ENCODE peak calls at places on chromosomes 3 and 15, in six cellular contexts. K is ACHN; T is SW480; Q is activated CD4-positive, alpha-beta T cell treated with anti-CD3 and anti-CD28 coated beads, Interleukin-2, amount 50 U/mL, for 24 hours; X is Karpas-422; G is body of pancreas. Z is an unnamed sample.
A peak's percentile ranks its signal among the peaks of the same experiment; 100 is the strongest.

GRCh38 chr3:106692624-106693023 is 684.6 kb upstream of the CCDC54 start:
- DNase-seq in K (no peak), Q (no peak), X (peak; percentile 26), G (no peak), T (no peak), Z (no peak)

GRCh38 chr3:42269647-42270046 is 3.7 kb upstream of the CCK start:
- DNase-seq in G (no peak), X (no peak), Q (no peak), K (no peak), T (no peak), Z (no peak)

GRCh38 chr15:97728791-97729190 is 231.7 kb upstream of the ARRDC4 start:
- DNase-seq in G (no peak), Q (no peak), T (peak; percentile 14), X (no peak), K (no peak), Z (no peak)

GRCh38 chr3:190513409-190514162 is at the start of gene IL1RAP:
- DNase-seq in K (peak; percentile 92), G (peak; percentile 90), X (peak; percentile 96), T (peak; percentile 81), Q (peak; percentile 76), Z (peak; percentile 100)

GRCh38 chr3:18499256-18499655 is 74.1 kb upstream of the SATB1 start:
- DNase-seq in Q (no peak), K (no peak), X (peak; percentile 58), T (no peak), G (no peak), Z (no peak)

GRCh38 chr15:63502137-63502801 is 2.1 kb upstream of the USP3 start:
- DNase-seq in K (no peak), G (peak; percentile 44), X (no peak), T (no peak), Q (no peak), Z (no peak)

GRCh38 chr3:123636431-123636841 is 51.6 kb upstream of the HACD2 start:
- DNase-seq in Q (no peak), T (no peak), K (no peak), X (no peak), G (peak; percentile 95), Z (no peak)

GRCh38 chr3:67531149-67532101 is 123.0 kb downstream of the SUCLG2 start:
- DNase-seq in T (no peak), Q (no peak), X (no peak), G (no peak), K (no peak), Z (no peak)

GRCh38 chr3:177778633-177779032 is 581.4 kb upstream of the TBL1XR1 start:
- DNase-seq in K (no peak), G (no peak), X (no peak), T (no peak), Q (no peak), Z (peak; percentile 59)

GRCh38 chr3:195756935-195757302 is 36.1 kb downstream of the MUC20 start:
- DNase-seq in T (peak; percentile 82), G (no peak), K (no peak), Q (no peak), X (no peak), Z (no peak)

GRCh38 chr3:72131899-72132298 is 347.0 kb upstream of the PROK2 start:
- DNase-seq in X (no peak), K (no peak), G (no peak), T (no peak), Q (no peak), Z (no peak)

GRCh38 chr3:157477441-157477840 is 25.8 kb downstream of the VEPH1 start:
- DNase-seq in X (no peak), T (no peak), Q (no peak), K (no peak), G (no peak), Z (no peak)

GRCh38 chr3:131386429-131386926 is 4.9 kb downstream of the NUDT16 start:
- DNase-seq in G (peak; percentile 42), X (peak; percentile 35), T (no peak), Q (no peak), K (no peak), Z (peak; percentile 97)

GRCh38 chr15:60795889-60796288 is 316.9 kb upstream of the ICE2 start:
- DNase-seq in X (peak; percentile 71), K (no peak), G (no peak), T (no peak), Q (peak; percentile 23), Z (no peak)

GRCh38 chr15:63945838-63946298 is 100.4 kb downstream of the DAPK2 start:
- DNase-seq in X (no peak), T (no peak), K (no peak), Q (no peak), G (peak; percentile 42), Z (no peak)

GRCh38 chr3:197023241-197023997 is 6.2 kb downstream of the MELTF start:
- DNase-seq in G (no peak), T (peak; percentile 63), X (peak; percentile 94), K (peak; percentile 46), Q (no peak), Z (no peak)

GRCh38 chr3:159839561-159840379 is 148.9 kb upstream of the IL12A start:
- DNase-seq in X (no peak), T (no peak), G (no peak), K (peak; percentile 67), Q (no peak), Z (no peak)

GRCh38 chr3:128021768-128022372 is 30.4 kb upstream of the SEC61A1 start:
- DNase-seq in K (no peak), T (no peak), Q (no peak), X (no peak), G (no peak), Z (no peak)